ENCODE peak calls at places on chromosomes 2 and 18, in seven cellular contexts. U is HepG2, F is coronary artery, P is dermis blood vessel endothelial cell, S is substantia nigra, Z is lower leg skin, Q is Peyer's patch. J is an unnamed sample.

GRCh38 chr2:182447843-182448242 is 21.0 kb upstream of the PDE1A start:
- DNase-seq in U (no peak), F (no peak), P (no peak), S (no peak), Z (no peak), Q (no peak), J (peak; percentile 70)

GRCh38 chr2:205909194-205909572 is 176.8 kb downstream of the INO80D start:
- DNase-seq in U (no peak), F (no peak), P (no peak), S (no peak), Z (no peak), Q (no peak), J (no peak)

GRCh38 chr18:24656571-24656971 is 196.1 kb downstream of the HRH4 start:
- DNase-seq in U (no peak), F (no peak), P (no peak), S (no peak), Z (no peak), Q (no peak), J (peak; percentile 80)

GRCh38 chr2:225434014-225434413 is 34.5 kb downstream of the NYAP2 start:
- DNase-seq in U (no peak), F (no peak), P (no peak), S (no peak), Z (no peak), Q (no peak), J (no peak)

GRCh38 chr18:75931079-75931478 is 503.6 kb upstream of the SMIM21 start:
- DNase-seq in U (no peak), F (no peak), P (no peak), S (no peak), Z (no peak), Q (no peak), J (no peak)

GRCh38 chr2:16148632-16149348 is 208.4 kb downstream of the MYCN start:
- DNase-seq in U (no peak), F (peak; percentile 17), P (no peak), S (no peak), Z (no peak), Q (no peak), J (no peak)

GRCh38 chr2:231605607-231606091 is 13.0 kb downstream of the TEX44 start:
- DNase-seq in U (no peak), F (peak; percentile 87), P (no peak), S (peak; percentile 64), Z (no peak), Q (no peak), J (no peak)

GRCh38 chr2:191366199-191366598 is 121.0 kb downstream of the MYO1B start:
- DNase-seq in U (no peak), F (no peak), P (no peak), S (no peak), Z (no peak), Q (no peak), J (peak; percentile 94)

GRCh38 chr18:43952398-43952797 is 675.1 kb upstream of the SYT4 start:
- DNase-seq in U (no peak), F (no peak), P (no peak), S (no peak), Z (no peak), Q (no peak), J (no peak)

GRCh38 chr18:34339155-34339554 is 114.4 kb upstream of the NOL4 start:
- DNase-seq in U (no peak), F (no peak), P (no peak), S (no peak), Z (no peak), Q (no peak), J (no peak)

GRCh38 chr2:8661736-8662135 is 20.1 kb upstream of the ID2 start:
- DNase-seq in U (no peak), F (peak; percentile 78), P (no peak), S (no peak), Z (peak; percentile 49), Q (no peak), J (no peak)

GRCh38 chr2:148922776-148923175 is 47.7 kb downstream of the KIF5C start:
- DNase-seq in U (no peak), F (no peak), P (no peak), S (no peak), Z (no peak), Q (no peak), J (no peak)

GRCh38 chr2:24576617-24577016 is 85.6 kb downstream of the NCOA1 start:
- DNase-seq in U (no peak), F (no peak), P (no peak), S (no peak), Z (no peak), Q (no peak), J (no peak)

GRCh38 chr18:33495278-33495677 is 54.8 kb upstream of the CCDC178 start:
- DNase-seq in U (peak; percentile 24), F (no peak), P (peak; percentile 32), S (peak; percentile 9), Z (no peak), Q (no peak), J (no peak)

GRCh38 chr2:32945286-32945685 is 1.5 kb upstream of the LTBP1 start:
- DNase-seq in U (no peak), F (no peak), P (no peak), S (no peak), Z (no peak), Q (no peak), J (no peak)

GRCh38 chr2:157876066-157876770 is at the start of gene ACVR1:
- DNase-seq in U (peak; percentile 95), F (peak; percentile 96), P (peak; percentile 98), S (peak; percentile 96), Z (peak; percentile 92), Q (peak; percentile 89), J (peak; percentile 70)

GRCh38 chr2:26605969-26606846 is 35.0 kb downstream of the CIB4 start:
- DNase-seq in U (no peak), F (no peak), P (no peak), S (no peak), Z (no peak), Q (no peak), J (no peak)